ENCODE peak calls at places on chromosomes 3 and 15, in ten cellular contexts. L, J, F, B, N, W, Q, C, D and P are unnamed samples.

GRCh38 chr3:50203113-50203852 is 1.8 kb upstream of the SLC38A3 start:
- DNase-seq in Q (no peak), D (no peak), N (no peak), B (no peak), C (no peak), F (no peak), L (no peak), J (no peak), W (no peak), P (no peak)

GRCh38 chr15:101127503-101128076 is 124.3 kb downstream of the CHSY1 start:
- DNase-seq in D (peak; percentile 79), B (peak; percentile 70), C (peak; percentile 96), J (peak; percentile 77), L (peak; percentile 72), Q (no peak), N (peak; percentile 96), W (peak; percentile 92), F (peak; percentile 15), P (peak; percentile 62)

GRCh38 chr3:177473184-177473583 is 275.9 kb upstream of the TBL1XR1 start:
- DNase-seq in W (no peak), Q (no peak), L (no peak), N (no peak), C (no peak), F (no peak), B (no peak), J (no peak), D (no peak), P (no peak)

GRCh38 chr15:92921215-92922131 is 21.3 kb downstream of the CHD2 start:
- DNase-seq in D (no peak), Q (no peak), L (no peak), W (no peak), N (no peak), J (no peak), C (peak; percentile 49), B (no peak), F (peak; percentile 89), P (peak; percentile 87)

GRCh38 chr3:139323146-139323545 is 20.7 kb upstream of the MRPS22 start:
- DNase-seq in L (no peak), Q (no peak), J (no peak), B (no peak), D (no peak), C (no peak), W (peak; percentile 53), N (no peak), F (no peak), P (no peak)

GRCh38 chr3:161523916-161524315 is 27.3 kb downstream of the OTOL1 start:
- DNase-seq in J (no peak), L (no peak), F (no peak), B (no peak), D (no peak), Q (no peak), N (no peak), W (no peak), C (no peak), P (no peak)

GRCh38 chr3:50486219-50486888 is 17.1 kb downstream of the CACNA2D2 start:
- DNase-seq in Q (no peak), F (no peak), W (no peak), N (no peak), J (no peak), C (peak; percentile 12), B (peak; percentile 29), L (no peak), D (no peak), P (no peak)

GRCh38 chr3:115348951-115349745 is 202.1 kb upstream of the ZBTB20 start:
- DNase-seq in C (no peak), B (no peak), F (no peak), J (no peak), N (no peak), Q (no peak), W (no peak), D (no peak), L (no peak), P (no peak)

GRCh38 chr3:71067977-71068376 is 515.6 kb downstream of the FOXP1 start:
- DNase-seq in D (no peak), B (no peak), J (no peak), F (no peak), N (no peak), Q (no peak), L (peak; percentile 29), W (no peak), C (no peak), P (no peak)

GRCh38 chr3:152385761-152386160 is 117.0 kb downstream of the MBNL1 start:
- DNase-seq in L (no peak), C (peak; percentile 91), N (no peak), W (no peak), F (no peak), J (no peak), B (no peak), D (peak; percentile 82), Q (no peak), P (no peak)

GRCh38 chr15:66591322-66591862 is 25.6 kb upstream of the LCTL start:
- DNase-seq in L (no peak), J (no peak), Q (no peak), B (no peak), N (no peak), D (no peak), C (no peak), F (no peak), W (no peak), P (no peak)

GRCh38 chr15:77528968-77529319 is 103.8 kb downstream of the LINGO1 start:
- DNase-seq in W (peak; percentile 72), F (no peak), J (no peak), B (no peak), L (no peak), Q (peak; percentile 10), C (no peak), N (no peak), D (no peak), P (no peak)

GRCh38 chr15:101250931-101251829 is 668 bp downstream of the CHSY1 start:
- DNase-seq in L (peak; percentile 60), N (peak; percentile 72), Q (peak; percentile 61), C (no peak), F (no peak), D (no peak), B (no peak), W (no peak), J (no peak), P (no peak)

GRCh38 chr3:133869601-133870000 is 26.1 kb downstream of the RAB6B start:
- DNase-seq in L (no peak), Q (no peak), F (no peak), C (no peak), N (no peak), D (no peak), J (no peak), W (peak; percentile 44), B (no peak), P (no peak)

GRCh38 chr15:77974416-77975331 is 102.8 kb downstream of the TBC1D2B start:
- DNase-seq in J (no peak), B (no peak), W (no peak), D (no peak), N (no peak), C (no peak), F (no peak), Q (no peak), L (no peak), P (no peak)

GRCh38 chr3:197501879-197502620 is 53.7 kb downstream of the BDH1 start:
- DNase-seq in B (peak; percentile 74), L (peak; percentile 86), Q (peak; percentile 81), N (no peak), F (no peak), D (no peak), C (peak; percentile 68), W (no peak), J (no peak), P (no peak)

GRCh38 chr3:10627884-10628572 is 122.6 kb upstream of the ATP2B2 start:
- DNase-seq in L (no peak), W (no peak), N (no peak), B (no peak), D (no peak), F (peak; percentile 21), Q (peak; percentile 74), C (no peak), J (no peak), P (no peak)

GRCh38 chr15:79179597-79179996 is 89.0 kb upstream of the RASGRF1 start:
- DNase-seq in L (no peak), B (no peak), Q (no peak), F (no peak), C (no peak), W (no peak), J (no peak), D (no peak), N (no peak), P (no peak)

GRCh38 chr3:178343433-178344038 is 192.7 kb upstream of the KCNMB2 start:
- DNase-seq in F (no peak), W (peak; percentile 67), B (no peak), Q (no peak), L (no peak), D (no peak), J (no peak), N (no peak), C (no peak), P (no peak)

GRCh38 chr3:37257581-37257980 is 83.2 kb upstream of the LRRFIP2 start:
- DNase-seq in F (no peak), Q (no peak), B (no peak), N (no peak), J (no peak), C (no peak), W (no peak), D (no peak), L (no peak), P (no peak)

GRCh38 chr3:82001276-82001953 is 240.0 kb upstream of the GBE1 start:
- DNase-seq in J (no peak), N (no peak), Q (no peak), B (no peak), W (no peak), D (no peak), C (no peak), L (no peak), F (no peak), P (no peak)

GRCh38 chr15:30922469-30923311 is 19.0 kb downstream of the FAN1 start:
- DNase-seq in Q (peak; percentile 40), J (no peak), D (peak; percentile 61), W (no peak), N (no peak), L (no peak), B (no peak), C (peak; percentile 53), F (peak; percentile 6), P (peak; percentile 69)

GRCh38 chr3:126965526-126966080 is 17.3 kb upstream of the PLXNA1 start:
- DNase-seq in B (no peak), Q (no peak), C (no peak), W (peak; percentile 40), N (no peak), L (no peak), D (no peak), J (no peak), F (no peak), P (no peak)

GRCh38 chr3:65730449-65730848 is 308.3 kb downstream of the MAGI1 start:
- DNase-seq in Q (no peak), D (no peak), N (no peak), J (no peak), C (no peak), F (no peak), W (no peak), B (no peak), L (no peak), P (no peak)

GRCh38 chr3:134485075-134485536 is 679 bp downstream of the ANAPC13 start:
- DNase-seq in N (no peak), W (no peak), J (no peak), Q (no peak), L (peak; percentile 36), F (no peak), B (no peak), C (peak; percentile 30), D (no peak), P (no peak)

GRCh38 chr3:197224034-197224444 is 74.4 kb downstream of the DLG1 start:
- DNase-seq in F (peak; percentile 32), L (peak; percentile 47), W (no peak), B (no peak), C (peak; percentile 58), D (no peak), J (no peak), N (peak; percentile 83), Q (no peak), P (no peak)

GRCh38 chr3:156985689-156986088 is 159.5 kb downstream of the LEKR1 start:
- DNase-seq in C (no peak), L (no peak), Q (no peak), W (no peak), B (no peak), N (no peak), J (no peak), F (no peak), D (no peak), P (no peak)

GRCh38 chr3:63576826-63577225 is 75.6 kb upstream of the SNTN start:
- DNase-seq in D (no peak), J (no peak), W (no peak), F (no peak), C (no peak), Q (no peak), L (no peak), N (peak; percentile 90), B (no peak), P (no peak)